ENCODE peak calls at places on chromosome 21, in ten cellular contexts. D, F, S, M, U, H, W, I, Z and L are unnamed samples.

GRCh38 chr21:34636961-34637360 is 22.0 kb upstream of the RCAN1 start:
- DNase-seq in D (no peak), I (no peak), H (no peak), Z (no peak), M (no peak), U (no peak), F (no peak), S (no peak), W (no peak), L (no peak)

GRCh38 chr21:36850372-36850771 is 116.1 kb downstream of the HLCS start:
- DNase-seq in Z (no peak), W (no peak), I (no peak), M (no peak), D (no peak), H (no peak), U (no peak), S (no peak), F (no peak), L (no peak)

GRCh38 chr21:31347435-31348032 is 3.5 kb upstream of the TIAM1 start:
- DNase-seq in F (peak), U (no peak), D (peak), M (no peak), H (no peak), S (no peak), Z (no peak), W (no peak), I (peak), L (no peak)

GRCh38 chr21:41141031-41141457 is 26.9 kb upstream of the BACE2 start:
- DNase-seq in S (no peak), H (no peak), W (no peak), Z (no peak), U (peak), I (no peak), F (no peak), D (peak), M (peak), L (no peak)

GRCh38 chr21:21109736-21110135 is 111.5 kb downstream of the NCAM2 start:
- DNase-seq in I (no peak), Z (no peak), S (no peak), D (no peak), M (no peak), F (no peak), U (no peak), H (no peak), W (no peak), L (no peak)

GRCh38 chr21:17513214-17514123 is 626 bp downstream of the CXADR start:
- DNase-seq in F (peak), S (peak), H (peak), M (peak), Z (no peak), D (no peak), W (peak), U (peak), I (peak), L (peak)

GRCh38 chr21:37877171-37877570 is 39.1 kb downstream of the KCNJ6 start:
- DNase-seq in S (no peak), W (no peak), I (no peak), D (peak), F (no peak), H (no peak), U (peak), Z (no peak), M (no peak), L (no peak)

GRCh38 chr21:36684957-36685714 is 13.8 kb upstream of the SIM2 start:
- DNase-seq in Z (no peak), U (no peak), W (no peak), M (no peak), H (no peak), F (no peak), D (no peak), S (no peak), I (no peak), L (no peak)

GRCh38 chr21:25283720-25284119 is 323.6 kb downstream of the MRPL39 start:
- DNase-seq in W (no peak), F (peak), M (no peak), I (peak), S (no peak), Z (no peak), U (peak), H (no peak), D (peak), L (no peak)

GRCh38 chr21:26405735-26406361 is 167.2 kb downstream of the CYYR1 start:
- DNase-seq in U (peak), S (peak), M (peak), D (peak), I (peak), Z (no peak), F (peak), W (no peak), H (no peak), L (no peak)

GRCh38 chr21:44750675-44751025 is 39.3 kb upstream of the TSPEAR start:
- DNase-seq in S (no peak), Z (no peak), W (no peak), M (no peak), D (no peak), H (no peak), I (no peak), U (no peak), F (no peak), L (no peak)

GRCh38 chr21:22554690-22555316 is 1556.6 kb downstream of the NCAM2 start:
- DNase-seq in I (no peak), U (no peak), D (no peak), H (no peak), M (no peak), F (no peak), W (no peak), S (no peak), Z (no peak), L (no peak)

GRCh38 chr21:14453964-14454641 is 71.2 kb upstream of the HSPA13 start:
- DNase-seq in D (no peak), W (no peak), I (peak), U (no peak), H (no peak), Z (no peak), F (peak), M (no peak), S (no peak), L (no peak)

GRCh38 chr21:35222541-35222941 is 173.4 kb upstream of the RUNX1 start:
- DNase-seq in S (no peak), M (no peak), D (no peak), F (no peak), W (no peak), I (no peak), U (no peak), Z (no peak), H (no peak), L (no peak)

GRCh38 chr21:43959231-43960041 is 52.7 kb upstream of the TRAPPC10 start:
- DNase-seq in I (no peak), D (no peak), M (no peak), Z (no peak), S (no peak), W (peak), U (no peak), H (no peak), F (no peak), L (no peak)

GRCh38 chr21:35895598-35895997 is 164.7 kb downstream of the SETD4 start:
- DNase-seq in Z (no peak), F (no peak), S (no peak), D (no peak), W (no peak), M (no peak), U (peak), H (no peak), I (no peak), L (no peak)

GRCh38 chr21:26961704-26962103 is 5.2 kb downstream of the ADAMTS5 start:
- DNase-seq in W (no peak), I (peak), M (no peak), U (no peak), F (no peak), H (peak), D (no peak), S (no peak), Z (no peak), L (no peak)

GRCh38 chr21:26795866-26796329 is 49.3 kb downstream of the ADAMTS1 start:
- DNase-seq in Z (no peak), U (peak), H (peak), D (peak), M (no peak), S (no peak), W (peak), I (peak), F (no peak), L (no peak)

GRCh38 chr21:27173052-27173451 is 206.2 kb upstream of the ADAMTS5 start:
- DNase-seq in S (no peak), Z (no peak), I (no peak), M (no peak), W (no peak), U (no peak), H (no peak), D (no peak), F (no peak), L (no peak)

GRCh38 chr21:25970254-25970930 is 200.2 kb downstream of the APP start:
- DNase-seq in S (no peak), F (no peak), H (no peak), W (no peak), D (no peak), I (no peak), Z (no peak), M (no peak), U (no peak), L (no peak)

GRCh38 chr21:44753357-44753756 is 42.0 kb upstream of the TSPEAR start:
- DNase-seq in M (no peak), F (no peak), H (no peak), Z (no peak), D (no peak), I (no peak), W (no peak), U (no peak), S (no peak), L (no peak)

GRCh38 chr21:17495680-17496079 is 17.2 kb upstream of the CXADR start:
- DNase-seq in U (peak), D (no peak), I (peak), S (no peak), M (no peak), F (no peak), W (no peak), Z (no peak), H (no peak), L (no peak)

GRCh38 chr21:31558839-31559367 is 100.6 kb upstream of the SOD1 start:
- DNase-seq in Z (peak), W (peak), S (peak), I (peak), D (peak), H (peak), U (peak), F (peak), M (peak), L (peak)

GRCh38 chr21:45306832-45307571 is 19.3 kb upstream of the POFUT2 start:
- DNase-seq in H (peak), U (peak), D (peak), S (peak), F (no peak), M (no peak), I (peak), W (peak), Z (no peak), L (peak)

GRCh38 chr21:20308586-20308985 is 689.6 kb upstream of the NCAM2 start:
- DNase-seq in S (no peak), F (no peak), U (no peak), I (no peak), M (no peak), H (no peak), Z (no peak), D (no peak), W (no peak), L (no peak)

GRCh38 chr21:45386336-45386727 is 18.6 kb upstream of the COL18A1 start:
- DNase-seq in H (no peak), D (no peak), W (peak), I (no peak), U (no peak), F (no peak), Z (no peak), S (no peak), M (peak), L (peak)

DNA sequence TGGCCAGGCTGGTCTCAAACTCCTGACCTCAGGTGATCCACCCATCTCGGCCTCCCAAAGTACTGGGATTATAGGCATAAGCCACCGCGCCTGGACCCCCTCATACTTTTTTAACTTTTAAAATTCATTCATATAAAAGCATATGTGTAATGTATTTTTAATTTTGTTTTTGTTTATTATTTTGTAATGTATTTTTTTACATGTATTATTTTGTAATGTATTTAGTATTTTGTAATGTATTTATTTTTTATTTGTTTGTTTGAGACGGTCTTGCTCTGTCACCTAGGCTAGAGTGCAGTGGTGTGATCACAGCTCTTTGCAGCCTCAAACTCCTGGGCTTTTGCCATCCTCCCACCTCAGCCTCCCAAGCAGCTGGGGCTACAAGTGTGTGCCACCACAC is 12.0 kb upstream of the BRWD1 start:
- DNase-seq in M (no peak), Z (no peak), D (no peak), W (no peak), I (no peak), F (no peak), S (no peak), H (no peak), U (no peak), L (no peak)
- H3K27ac ChIP-seq in M (no peak), Z (no peak), D (no peak), W (no peak), I (no peak), F (no peak), S (no peak), H (no peak), U (no peak), L (no peak)

GRCh38 chr21:39313042-39313456 is 383 bp downstream of the BRWD1 start:
- DNase-seq in M (peak), W (peak), H (peak), U (no peak), F (peak), Z (no peak), I (peak), D (no peak), S (peak), L (no peak)

GRCh38 chr21:39312112-39313041 is 1.1 kb downstream of the BRWD1 start:
- DNase-seq in D (peak), U (peak), I (peak), H (peak), F (peak), M (peak), W (peak), Z (peak), S (peak), L (peak)

GRCh38 chr21:39315603-39316002 is 2.2 kb upstream of the BRWD1 start:
- DNase-seq in Z (no peak), U (no peak), F (no peak), I (no peak), H (no peak), W (no peak), M (no peak), S (no peak), D (no peak), L (no peak)

GRCh38 chr21:39314155-39315027 is 959 bp upstream of the BRWD1 start:
- DNase-seq in Z (peak), W (no peak), H (peak), U (peak), M (peak), F (peak), D (peak), S (peak), I (no peak), L (peak)

GRCh38 chr21:39313457-39314154 is at the start of gene BRWD1:
- DNase-seq in M (peak), W (peak), D (peak), S (peak), I (peak), Z (peak), F (peak), U (peak), H (peak), L (peak)
- TF ChIP-seq CTCF in M (no peak), W (peak), D (peak), S (peak), I (peak), Z (peak), F (peak), U (no peak), H (no peak), L (peak)

GRCh38 chr21:33394260-33394659 is 9.0 kb upstream of the IFNGR2 start:
- DNase-seq in W (no peak), U (no peak), Z (no peak), D (no peak), M (no peak), S (peak), I (no peak), F (no peak), H (no peak), L (peak)

GRCh38 chr21:33399821-33400220 is 3.4 kb upstream of the IFNGR2 start:
- DNase-seq in H (no peak), F (no peak), W (no peak), S (no peak), D (no peak), U (no peak), M (no peak), I (no peak), Z (no peak), L (no peak)

GRCh38 chr21:33395866-33396265 is 7.3 kb upstream of the IFNGR2 start:
- DNase-seq in W (no peak), S (no peak), F (no peak), I (no peak), D (peak), M (no peak), Z (no peak), U (peak), H (no peak), L (no peak)

GRCh38 chr21:33396436-33396835 is 6.8 kb upstream of the IFNGR2 start:
- DNase-seq in H (no peak), D (no peak), I (no peak), U (no peak), S (no peak), M (no peak), Z (no peak), W (no peak), F (no peak), L (no peak)

GRCh38 chr21:33396966-33397365 is 6.2 kb upstream of the IFNGR2 start:
- DNase-seq in H (no peak), S (no peak), W (no peak), I (no peak), U (peak), F (no peak), Z (no peak), D (peak), M (no peak), L (no peak)
- H3K27ac ChIP-seq in H (no peak), S (peak), W (no peak), I (no peak), U (peak), F (no peak), Z (no peak), D (no peak), M (no peak), L (peak)

GRCh38 chr21:42309753-42310213 is 5.4 kb downstream of the TFF3 start:
- DNase-seq in H (peak), D (peak), M (peak), S (peak), F (peak), I (peak), W (peak), Z (peak), U (no peak), L (peak)
- TF ChIP-seq CTCF in H (peak), D (peak), M (peak), S (peak), F (peak), I (peak), W (peak), Z (peak), U (peak), L (peak)

DNA sequence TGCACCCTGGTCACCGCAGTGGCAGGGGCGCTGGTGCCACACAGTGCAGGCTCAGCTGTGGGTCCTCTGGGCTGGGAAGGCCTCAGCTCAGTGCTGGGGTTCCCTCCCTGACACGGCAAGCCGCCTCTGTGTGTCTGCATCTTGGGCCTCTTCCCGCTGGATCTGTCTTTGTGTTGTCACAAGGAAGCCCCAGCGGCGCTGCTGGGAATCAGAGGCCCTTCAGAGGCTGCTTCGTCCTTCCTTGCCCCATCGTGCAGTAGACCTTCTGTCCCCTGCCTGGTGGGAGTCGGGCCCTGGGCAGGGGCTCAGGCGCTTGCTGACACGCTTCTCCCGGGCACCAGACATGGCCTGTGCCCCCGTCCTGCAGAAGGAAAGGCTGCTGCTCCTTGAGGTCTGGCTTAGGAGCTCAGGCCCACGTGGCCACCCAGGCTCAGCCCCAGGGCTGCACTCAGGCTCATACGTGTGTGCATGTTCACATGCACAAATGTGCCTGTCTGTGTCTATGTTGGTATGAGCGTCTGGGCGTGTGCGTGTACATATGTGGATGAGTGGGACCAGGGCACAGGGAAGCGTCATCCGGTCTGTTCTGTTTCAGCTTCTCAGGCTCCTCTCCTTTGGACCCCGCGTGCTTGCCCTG is 24.3 kb upstream of the DIP2A start:
- DNase-seq in D (no peak), S (no peak), U (no peak), Z (no peak), I (no peak), H (no peak), W (no peak), M (no peak), F (no peak), L (no peak)
- H3K27ac ChIP-seq in D (no peak), S (no peak), U (no peak), Z (no peak), I (no peak), H (no peak), W (no peak), M (no peak), F (no peak), L (no peak)

GRCh38 chr21:28521932-28522826 is 470.5 kb downstream of the LTN1 start:
- DNase-seq in I (peak), F (peak), S (no peak), Z (no peak), M (peak), D (peak), W (no peak), H (no peak), U (no peak), L (no peak)
- TF ChIP-seq CTCF in I (peak), F (peak), S (no peak), Z (no peak), M (no peak), D (peak), W (no peak), H (no peak), U (peak), L (peak)

GRCh38 chr21:16285646-16286223 is 556.0 kb downstream of the USP25 start:
- DNase-seq in I (no peak), W (no peak), U (no peak), M (no peak), S (no peak), H (no peak), F (no peak), D (no peak), Z (no peak), L (no peak)

GRCh38 chr21:16279658-16280581 is 550.1 kb downstream of the USP25 start:
- DNase-seq in F (peak), H (no peak), D (peak), Z (no peak), W (no peak), S (no peak), M (no peak), U (peak), I (peak), L (no peak)

DNA sequence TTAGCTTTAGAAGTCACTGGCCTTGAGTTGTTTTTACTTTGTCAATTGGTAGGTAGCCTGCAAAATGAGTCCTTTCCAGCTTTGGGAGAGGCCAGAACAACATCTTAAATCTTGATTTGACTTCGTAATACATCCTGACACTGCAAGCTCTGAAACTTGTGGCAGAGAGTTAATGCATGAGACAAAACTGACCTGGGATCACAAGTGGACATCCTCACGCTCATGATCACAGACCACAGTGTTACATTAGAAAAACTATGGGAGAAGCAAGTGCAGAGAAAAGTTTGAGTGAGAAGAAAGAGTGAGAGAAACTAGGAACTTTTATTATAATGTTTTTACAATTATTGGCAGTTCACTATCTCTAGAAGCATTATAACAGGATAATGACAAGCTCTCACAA is 550.9 kb downstream of the USP25 start:
- DNase-seq in F (no peak), D (no peak), Z (no peak), W (no peak), U (peak), I (no peak), M (no peak), S (no peak), H (no peak), L (no peak)
- H3K27ac ChIP-seq in F (peak), D (no peak), Z (no peak), W (no peak), U (peak), I (no peak), M (no peak), S (peak), H (no peak), L (peak)